ENCODE peak calls at places on chromosomes 12 and 14, in eight cellular contexts. X is IMR-90, C is fibroblast of mammary gland, H is body of pancreas, K is WERI-Rb-1, F is cardiac muscle cell, R is lung, L is epithelial cell of esophagus. P is an unnamed sample.

GRCh38 chr12:5003025-5003666 is 40.5 kb upstream of the KCNA5 start:
- DNase-seq in X (peak; percentile 50), C (peak; percentile 59), H (peak; percentile 69), K (peak; percentile 76), F (peak; percentile 86), R (peak; percentile 55), L (peak; percentile 46), P (peak; percentile 39)

GRCh38 chr12:27305673-27306504 is 26.7 kb upstream of the BMAL2 start:
- DNase-seq in X (peak; percentile 65), C (peak; percentile 72), H (no peak), K (no peak), F (peak; percentile 30), R (no peak), L (peak; percentile 41), P (peak; percentile 70)

GRCh38 chr14:101844219-101844618 is 82.7 kb downstream of the PPP2R5C start:
- DNase-seq in X (no peak), C (no peak), H (no peak), K (no peak), F (no peak), R (no peak), L (no peak), P (no peak)

GRCh38 chr14:93720981-93721483 is 67.3 kb downstream of the PRIMA1 start:
- DNase-seq in X (no peak), C (no peak), H (no peak), K (no peak), F (no peak), R (no peak), L (no peak), P (no peak)

GRCh38 chr12:41684997-41685396 is 459.7 kb downstream of the GXYLT1 start:
- DNase-seq in X (no peak), C (no peak), H (no peak), K (no peak), F (no peak), R (no peak), L (no peak), P (no peak)

GRCh38 chr14:91396959-91397815 is 20.4 kb downstream of the CCDC88C start:
- DNase-seq in X (no peak), C (no peak), H (peak; percentile 45), K (peak; percentile 63), F (no peak), R (peak; percentile 54), L (peak; percentile 44), P (no peak)

GRCh38 chr14:94110552-94111181 is at the start of gene IFI27:
- DNase-seq in X (peak; percentile 41), C (peak; percentile 94), H (no peak), K (no peak), F (no peak), R (peak; percentile 78), L (peak; percentile 32), P (peak; percentile 17)

GRCh38 chr12:51672334-51672733 is 81.3 kb downstream of the SCN8A start:
- DNase-seq in X (peak; percentile 56), C (peak; percentile 27), H (no peak), K (no peak), F (no peak), R (no peak), L (no peak), P (no peak)

GRCh38 chr14:101819251-101819990 is 57.9 kb downstream of the PPP2R5C start:
- DNase-seq in X (no peak), C (no peak), H (no peak), K (no peak), F (no peak), R (no peak), L (no peak), P (no peak)

GRCh38 chr12:15472036-15472435 is 149.7 kb downstream of the PTPRO start:
- DNase-seq in X (no peak), C (no peak), H (no peak), K (no peak), F (no peak), R (no peak), L (peak; percentile 95), P (no peak)

GRCh38 chr12:56387152-56387551 is 24.5 kb upstream of the APOF start:
- DNase-seq in X (peak; percentile 49), C (peak; percentile 9), H (no peak), K (no peak), F (no peak), R (no peak), L (no peak), P (peak; percentile 16)

GRCh38 chr12:111741235-111741812 is 25.4 kb upstream of the ALDH2 start:
- DNase-seq in X (peak; percentile 35), C (no peak), H (peak; percentile 43), K (no peak), F (no peak), R (no peak), L (no peak), P (peak; percentile 32)

GRCh38 chr12:14514154-14514842 is 53.4 kb downstream of the PLBD1 start:
- DNase-seq in X (peak; percentile 21), C (peak; percentile 7), H (peak; percentile 71), K (peak; percentile 39), F (peak; percentile 60), R (peak; percentile 44), L (peak; percentile 97), P (peak; percentile 35)

GRCh38 chr12:77835982-77836381 is 5.3 kb downstream of the NAV3 start:
- DNase-seq in X (no peak), C (no peak), H (no peak), K (no peak), F (no peak), R (no peak), L (no peak), P (no peak)

GRCh38 chr14:88493392-88494185 is 61.2 kb downstream of the PTPN21 start:
- DNase-seq in X (no peak), C (no peak), H (no peak), K (no peak), F (peak; percentile 87), R (no peak), L (no peak), P (no peak)

GRCh38 chr14:31962920-31963319 is 114.2 kb upstream of the ARHGAP5 start:
- DNase-seq in X (no peak), C (no peak), H (no peak), K (no peak), F (no peak), R (no peak), L (no peak), P (no peak)

GRCh38 chr14:98685725-98686124 is 586.3 kb downstream of the BCL11B start:
- DNase-seq in X (no peak), C (no peak), H (no peak), K (no peak), F (no peak), R (peak; percentile 27), L (no peak), P (no peak)

GRCh38 chr14:101057394-101057793 is 153.9 kb upstream of the RTL1 start:
- DNase-seq in X (no peak), C (no peak), H (no peak), K (no peak), F (no peak), R (no peak), L (no peak), P (no peak)

GRCh38 chr14:34983148-34983760 is 462 bp downstream of the SRP54 start:
- DNase-seq in X (no peak), C (no peak), H (no peak), K (no peak), F (no peak), R (no peak), L (no peak), P (no peak)

GRCh38 chr14:37411079-37411735 is 183.8 kb downstream of the FOXA1 start:
- DNase-seq in X (no peak), C (no peak), H (no peak), K (no peak), F (no peak), R (no peak), L (no peak), P (no peak)

GRCh38 chr12:74337951-74338350 is 199.7 kb upstream of the ATXN7L3B start:
- DNase-seq in X (peak; percentile 64), C (peak; percentile 70), H (no peak), K (no peak), F (no peak), R (no peak), L (peak; percentile 81), P (peak; percentile 80)

GRCh38 chr14:98997526-98998205 is 274.3 kb downstream of the BCL11B start:
- DNase-seq in X (no peak), C (no peak), H (no peak), K (no peak), F (no peak), R (no peak), L (no peak), P (no peak)

GRCh38 chr14:105430535-105430934 is 10.9 kb downstream of the MTA1 start:
- DNase-seq in X (peak; percentile 66), C (peak; percentile 58), H (no peak), K (no peak), F (no peak), R (peak; percentile 74), L (peak; percentile 74), P (peak; percentile 45)

GRCh38 chr12:12837025-12837872 is 24.1 kb downstream of the DDX47 start:
- DNase-seq in X (peak; percentile 84), C (peak; percentile 89), H (peak; percentile 14), K (peak; percentile 19), F (peak; percentile 49), R (no peak), L (peak; percentile 93), P (peak; percentile 83)
- TF ChIP-seq CTCF in X (peak; percentile 73), C (peak; percentile 70), H (peak; percentile 65), K (peak; percentile 50), F (peak; percentile 66), R (no peak), L (peak; percentile 66), P (peak; percentile 56)

GRCh38 chr12:96249196-96250118 is 55.3 kb downstream of the ELK3 start:
- DNase-seq in X (peak; percentile 69), C (peak; percentile 90), H (no peak), K (peak; percentile 91), F (no peak), R (no peak), L (no peak), P (peak; percentile 54)
- H3K4me3 ChIP-seq in X (no peak overlapping the region), C (no peak overlapping the region), H (no peak overlapping the region), K (no peak overlapping the region), F (no peak overlapping the region), R (no peak overlapping the region), L (no peak overlapping the region), P (no peak overlapping the region)

GRCh38 chr14:57889245-57889644 is 23.4 kb upstream of the SLC35F4 start:
- DNase-seq in X (no peak), C (peak; percentile 83), H (no peak), K (no peak), F (no peak), R (peak; percentile 64), L (peak; percentile 78), P (peak; percentile 63)

GRCh38 chr14:57879516-57879915 is 13.6 kb upstream of the SLC35F4 start:
- DNase-seq in X (no peak), C (no peak), H (no peak), K (no peak), F (no peak), R (no peak), L (no peak), P (no peak)

GRCh38 chr14:57883061-57883460 is 17.2 kb upstream of the SLC35F4 start:
- DNase-seq in X (no peak), C (peak; percentile 24), H (no peak), K (no peak), F (no peak), R (no peak), L (no peak), P (no peak)

GRCh38 chr14:57884175-57884574 is 18.3 kb upstream of the SLC35F4 start:
- DNase-seq in X (no peak), C (peak; percentile 30), H (no peak), K (no peak), F (no peak), R (no peak), L (no peak), P (peak; percentile 18)
- TF ChIP-seq CTCF in X (peak; percentile 6), C (peak; percentile 36), H (no peak), K (no peak), F (peak; percentile 9), R (no peak), L (peak; percentile 7), P (peak; percentile 35)

GRCh38 chr12:78866518-78866917 is 1.9 kb downstream of the SYT1 start:
- DNase-seq in X (no peak), C (no peak), H (no peak), K (no peak), F (no peak), R (no peak), L (no peak), P (no peak)
- H3K4me3 ChIP-seq in X (no peak overlapping the region), C (no peak overlapping the region), H (no peak overlapping the region), K (peak overlapping the region; percentile 99), F (no peak overlapping the region), R (no peak overlapping the region), L (no peak overlapping the region), P (no peak overlapping the region)